ENCODE peak calls at places on chromosomes 13 and 19, in five cellular contexts. Y, C, K, F and U are unnamed samples.
A peak's percentile ranks its signal among the peaks of the same experiment; 100 is the strongest.

GRCh38 chr13:32669030-32669646 is 82.9 kb downstream of the PDS5B start:
- DNase-seq in Y (peak; percentile 51), C (peak; percentile 36), K (peak; percentile 28), F (peak; percentile 55), U (peak; percentile 87)

GRCh38 chr13:51869921-51870320 is 8.2 kb downstream of the CCDC70 start:
- DNase-seq in Y (no peak), C (no peak), K (no peak), F (no peak), U (no peak)

GRCh38 chr13:102597029-102598015 is 536 bp downstream of the TPP2 start:
- DNase-seq in Y (peak; percentile 49), C (peak; percentile 64), K (no peak), F (peak; percentile 60), U (peak; percentile 73)

GRCh38 chr13:90416519-90416918 is 931.0 kb upstream of the MIR17HG start:
- DNase-seq in Y (no peak), C (no peak), K (no peak), F (peak; percentile 94), U (no peak)

GRCh38 chr19:37551123-37551993 is 43.2 kb downstream of the ZNF571 start:
- DNase-seq in Y (peak; percentile 62), C (peak; percentile 95), K (no peak), F (peak; percentile 71), U (no peak)

GRCh38 chr13:109883181-109884180 is 97.1 kb upstream of the IRS2 start:
- DNase-seq in Y (no peak), C (no peak), K (no peak), F (no peak), U (no peak)

GRCh38 chr13:34967851-34968562 is 25.9 kb downstream of the NBEA start:
- DNase-seq in Y (no peak), C (no peak), K (no peak), F (peak; percentile 71), U (no peak)

GRCh38 chr13:45015300-45015699 is 26.0 kb downstream of the GPALPP1 start:
- DNase-seq in Y (no peak), C (no peak), K (no peak), F (peak; percentile 28), U (no peak)

GRCh38 chr13:96898855-96899254 is 95.4 kb downstream of the OXGR1 start:
- DNase-seq in Y (no peak), C (no peak), K (no peak), F (no peak), U (no peak)

GRCh38 chr13:69374036-69374435 is 733.6 kb upstream of the ATXN8OS start:
- DNase-seq in Y (no peak), C (no peak), K (no peak), F (no peak), U (no peak)

GRCh38 chr13:75881109-75881775 is 245.1 kb downstream of the LMO7 start:
- DNase-seq in Y (no peak), C (no peak), K (no peak), F (peak; percentile 27), U (no peak)

GRCh38 chr19:47404334-47405196 is 14.8 kb downstream of the MEIS3 start:
- DNase-seq in Y (no peak), C (no peak), K (no peak), F (no peak), U (no peak)

GRCh38 chr13:76886005-76886291 is 257 bp downstream of the KCTD12 start:
- DNase-seq in Y (no peak), C (no peak), K (no peak), F (no peak), U (no peak)

GRCh38 chr19:49613374-49613773 is 22.4 kb downstream of the PRR12 start:
- DNase-seq in Y (no peak), C (no peak), K (no peak), F (no peak), U (no peak)

GRCh38 chr13:99973163-99973785 is 1.7 kb upstream of the ZIC5 start:
- DNase-seq in Y (no peak), C (peak; percentile 20), K (no peak), F (no peak), U (no peak)

GRCh38 chr13:112142401-112142930 is 75.5 kb downstream of the SOX1 start:
- DNase-seq in Y (no peak), C (no peak), K (no peak), F (no peak), U (no peak)

GRCh38 chr13:40206241-40207109 is 460.0 kb downstream of the FOXO1 start:
- DNase-seq in Y (no peak), C (no peak), K (no peak), F (peak; percentile 81), U (peak; percentile 66)
- H3K4me1 ChIP-seq in Y (no peaks in the 10 kb centered on the region), C (peaks cover 7% of the 10 kb centered on the region), K (no peaks in the 10 kb centered on the region), F (no peaks in the 10 kb centered on the region), U (peaks cover 22% of the 10 kb centered on the region)

DNA sequence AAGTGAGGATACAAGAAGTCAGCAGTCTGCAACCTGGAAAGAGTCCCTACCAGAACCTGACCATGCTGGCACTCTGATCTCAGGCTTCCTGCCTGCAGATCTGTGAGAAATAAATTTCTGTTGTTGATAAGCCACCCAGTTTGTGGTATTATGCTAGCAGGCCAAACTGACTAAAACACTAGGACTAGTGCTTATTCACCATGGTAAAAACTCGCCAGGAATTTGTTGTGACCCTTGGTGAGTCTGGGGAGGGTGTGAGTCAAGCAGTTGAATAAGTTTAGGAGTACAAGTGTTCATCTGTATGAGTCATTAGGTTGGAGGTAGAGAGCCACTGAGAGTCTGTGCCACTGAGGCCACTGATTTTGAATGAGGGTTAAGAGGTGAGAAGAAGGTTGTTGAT is 3.6 kb downstream of the ZIK1 start:
- DNase-seq in Y (no peak), C (no peak), K (no peak), F (peak; percentile 85), U (no peak)
- H3K9me3 ChIP-seq in Y (no peaks in the 10 kb centered on the region), C (no peaks in the 10 kb centered on the region), K (no peaks in the 10 kb centered on the region), F (peaks cover 5% of the 10 kb centered on the region), U (peaks cover 45% of the 10 kb centered on the region)

GRCh38 chr19:5806905-5807304 is 2.0 kb downstream of the NRTN start:
- DNase-seq in Y (no peak), C (no peak), K (no peak), F (no peak), U (no peak)
- H2AFZ ChIP-seq in Y (no peak overlapping the region), C (no peak overlapping the region), K (no peak overlapping the region), F (no peak overlapping the region), U (no peak overlapping the region)

GRCh38 chr19:42246869-42247630 is 4.6 kb upstream of the GSK3A start:
- DNase-seq in Y (peak; percentile 40), C (no peak), K (no peak), F (peak; percentile 26), U (no peak)
- H3K4me1 ChIP-seq in Y (peaks cover 17% of the 10 kb centered on the region), C (peaks cover 36% of the 10 kb centered on the region), K (peaks cover 18% of the 10 kb centered on the region), F (peaks cover 30% of the 10 kb centered on the region), U (peaks cover 16% of the 10 kb centered on the region)

DNA sequence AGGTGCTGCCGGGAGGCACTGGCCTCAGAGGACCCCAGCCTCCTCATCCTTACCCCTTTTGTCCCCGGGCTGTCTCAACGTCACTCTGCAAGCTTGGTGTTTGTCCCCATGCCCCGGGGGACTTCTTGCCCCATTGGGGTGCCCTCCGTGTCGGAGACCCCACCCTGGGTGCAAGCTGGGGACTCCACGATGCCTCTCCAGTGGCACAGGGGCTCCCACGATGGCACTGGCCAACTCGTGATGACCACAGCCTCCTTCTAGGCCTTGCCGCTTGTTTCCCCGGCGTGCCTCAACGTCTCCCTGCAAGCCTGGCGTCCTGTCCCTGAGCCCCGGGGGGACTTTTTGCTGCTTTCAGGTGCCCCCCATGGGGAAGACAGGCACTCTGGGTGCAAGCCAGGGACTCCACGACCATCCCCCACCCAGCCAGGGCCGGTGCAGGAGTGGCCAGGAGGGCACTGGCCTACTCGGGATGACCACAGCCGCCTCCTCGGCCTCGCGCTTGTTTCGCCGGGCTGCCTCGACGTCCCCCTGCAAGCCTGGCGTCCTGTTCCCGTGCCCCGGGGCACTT is 237.0 kb downstream of the TUBA3C start:
- DNase-seq in Y (no peak), C (no peak), K (no peak), F (no peak), U (no peak)
- H3K9me3 ChIP-seq in Y (no peaks in the 10 kb centered on the region), C (no peaks in the 10 kb centered on the region), K (no peaks in the 10 kb centered on the region), F (no peaks in the 10 kb centered on the region), U (peaks cover 37% of the 10 kb centered on the region)